ENCODE peak calls at places on chromosomes 3 and 15, in nine cellular contexts. One of them, this sample, is unnamed.

GRCh38 chr3:37453393-37454391 is 279.3 kb upstream of the LRRFIP2 start:
- DNase-seq in transverse colon: peak; percentile 40
- DNase-seq in A549: no peak
- DNase-seq in heart left ventricle: peak; percentile 90
- DNase-seq in testis: peak; percentile 74
- DNase-seq in Peyer's patch: peak; percentile 64
- DNase-seq in sigmoid colon: peak; percentile 83
- DNase-seq in gastrocnemius medialis: peak; percentile 35
- DNase-seq in H1: peak; percentile 58
- DNase-seq in this sample: peak; percentile 84

GRCh38 chr15:74845208-74845568 is 2.2 kb upstream of the ULK3 start:
- DNase-seq in transverse colon: no peak
- DNase-seq in A549: no peak
- DNase-seq in heart left ventricle: no peak
- DNase-seq in testis: no peak
- DNase-seq in Peyer's patch: peak; percentile 63
- DNase-seq in sigmoid colon: no peak
- DNase-seq in gastrocnemius medialis: no peak
- DNase-seq in H1: no peak
- DNase-seq in this sample: peak; percentile 86

GRCh38 chr15:50452927-50453326 is 28.7 kb downstream of the USP8 start:
- DNase-seq in transverse colon: no peak
- DNase-seq in A549: no peak
- DNase-seq in heart left ventricle: no peak
- DNase-seq in testis: no peak
- DNase-seq in Peyer's patch: no peak
- DNase-seq in sigmoid colon: no peak
- DNase-seq in gastrocnemius medialis: no peak
- DNase-seq in H1: no peak
- DNase-seq in this sample: no peak

GRCh38 chr3:196942915-196943277 is 568 bp upstream of the NCBP2 start:
- DNase-seq in transverse colon: peak; percentile 50
- DNase-seq in A549: no peak
- DNase-seq in heart left ventricle: no peak
- DNase-seq in testis: peak; percentile 61
- DNase-seq in Peyer's patch: no peak
- DNase-seq in sigmoid colon: no peak
- DNase-seq in gastrocnemius medialis: no peak
- DNase-seq in H1: no peak
- DNase-seq in this sample: no peak

GRCh38 chr3:45994661-45995369 is 809 bp downstream of the FYCO1 start:
- DNase-seq in transverse colon: peak; percentile 54
- DNase-seq in A549: no peak
- DNase-seq in heart left ventricle: peak; percentile 30
- DNase-seq in testis: peak; percentile 38
- DNase-seq in Peyer's patch: peak; percentile 84
- DNase-seq in sigmoid colon: peak; percentile 67
- DNase-seq in gastrocnemius medialis: no peak
- DNase-seq in H1: peak; percentile 47
- DNase-seq in this sample: peak; percentile 76

GRCh38 chr3:59313365-59313764 is 263.5 kb upstream of the CFAP20DC start:
- DNase-seq in transverse colon: peak; percentile 44
- DNase-seq in A549: peak; percentile 21
- DNase-seq in heart left ventricle: peak; percentile 55
- DNase-seq in testis: peak; percentile 90
- DNase-seq in Peyer's patch: no peak
- DNase-seq in sigmoid colon: no peak
- DNase-seq in gastrocnemius medialis: no peak
- DNase-seq in H1: peak; percentile 76
- DNase-seq in this sample: no peak

GRCh38 chr3:188170461-188171459 is 16.8 kb downstream of the LPP start:
- DNase-seq in transverse colon: no peak
- DNase-seq in A549: peak; percentile 53
- DNase-seq in heart left ventricle: no peak
- DNase-seq in testis: no peak
- DNase-seq in Peyer's patch: no peak
- DNase-seq in sigmoid colon: no peak
- DNase-seq in gastrocnemius medialis: no peak
- DNase-seq in H1: no peak
- DNase-seq in this sample: no peak

GRCh38 chr15:37086521-37086920 is 13.8 kb downstream of the MEIS2 start:
- DNase-seq in transverse colon: no peak
- DNase-seq in A549: no peak
- DNase-seq in heart left ventricle: no peak
- DNase-seq in testis: no peak
- DNase-seq in Peyer's patch: no peak
- DNase-seq in sigmoid colon: no peak
- DNase-seq in gastrocnemius medialis: no peak
- DNase-seq in H1: no peak
- DNase-seq in this sample: no peak

GRCh38 chr3:86595696-86596095 is 395.3 kb downstream of the VGLL3 start:
- DNase-seq in transverse colon: no peak
- DNase-seq in A549: no peak
- DNase-seq in heart left ventricle: no peak
- DNase-seq in testis: no peak
- DNase-seq in Peyer's patch: no peak
- DNase-seq in sigmoid colon: no peak
- DNase-seq in gastrocnemius medialis: no peak
- DNase-seq in H1: no peak
- DNase-seq in this sample: no peak

GRCh38 chr3:82416828-82417227 is 655.4 kb upstream of the GBE1 start:
- DNase-seq in transverse colon: no peak
- DNase-seq in A549: no peak
- DNase-seq in heart left ventricle: no peak
- DNase-seq in testis: no peak
- DNase-seq in Peyer's patch: no peak
- DNase-seq in sigmoid colon: no peak
- DNase-seq in gastrocnemius medialis: no peak
- DNase-seq in H1: no peak
- DNase-seq in this sample: no peak

GRCh38 chr3:150409125-150409526 is 1.0 kb downstream of the TSC22D2 start:
- DNase-seq in transverse colon: no peak
- DNase-seq in A549: no peak
- DNase-seq in heart left ventricle: no peak
- DNase-seq in testis: no peak
- DNase-seq in Peyer's patch: no peak
- DNase-seq in sigmoid colon: no peak
- DNase-seq in gastrocnemius medialis: peak; percentile 19
- DNase-seq in H1: no peak
- DNase-seq in this sample: no peak
- TF ChIP-seq POLR2A in transverse colon: no peak
- TF ChIP-seq POLR2A in A549: no peak
- TF ChIP-seq POLR2A in heart left ventricle: no peak
- TF ChIP-seq POLR2A in testis: no peak
- TF ChIP-seq POLR2A in Peyer's patch: no peak
- TF ChIP-seq POLR2A in sigmoid colon: no peak
- TF ChIP-seq POLR2A in gastrocnemius medialis: no peak
- TF ChIP-seq POLR2A in H1: no peak
- TF ChIP-seq POLR2A in this sample: no peak

GRCh38 chr3:129007792-129008191 is 6.7 kb downstream of the EFCC1 start:
- DNase-seq in transverse colon: no peak
- DNase-seq in A549: no peak
- DNase-seq in heart left ventricle: no peak
- DNase-seq in testis: no peak
- DNase-seq in Peyer's patch: no peak
- DNase-seq in sigmoid colon: peak; percentile 82
- DNase-seq in gastrocnemius medialis: no peak
- DNase-seq in H1: no peak
- DNase-seq in this sample: no peak

GRCh38 chr3:129005526-129006303 is 4.6 kb downstream of the EFCC1 start:
- DNase-seq in transverse colon: peak; percentile 48
- DNase-seq in A549: no peak
- DNase-seq in heart left ventricle: peak; percentile 69
- DNase-seq in testis: peak; percentile 51
- DNase-seq in Peyer's patch: no peak
- DNase-seq in sigmoid colon: no peak
- DNase-seq in gastrocnemius medialis: no peak
- DNase-seq in H1: no peak
- DNase-seq in this sample: no peak

GRCh38 chr3:129004639-129005295 is 3.7 kb downstream of the EFCC1 start:
- DNase-seq in transverse colon: no peak
- DNase-seq in A549: no peak
- DNase-seq in heart left ventricle: no peak
- DNase-seq in testis: no peak
- DNase-seq in Peyer's patch: no peak
- DNase-seq in sigmoid colon: no peak
- DNase-seq in gastrocnemius medialis: no peak
- DNase-seq in H1: no peak
- DNase-seq in this sample: no peak

GRCh38 chr3:129009266-129009665 is 8.2 kb downstream of the EFCC1 start:
- DNase-seq in transverse colon: no peak
- DNase-seq in A549: no peak
- DNase-seq in heart left ventricle: no peak
- DNase-seq in testis: no peak
- DNase-seq in Peyer's patch: no peak
- DNase-seq in sigmoid colon: no peak
- DNase-seq in gastrocnemius medialis: no peak
- DNase-seq in H1: no peak
- DNase-seq in this sample: no peak

GRCh38 chr3:129006864-129007263 is 5.8 kb downstream of the EFCC1 start:
- DNase-seq in transverse colon: no peak
- DNase-seq in A549: no peak
- DNase-seq in heart left ventricle: no peak
- DNase-seq in testis: no peak
- DNase-seq in Peyer's patch: no peak
- DNase-seq in sigmoid colon: no peak
- DNase-seq in gastrocnemius medialis: no peak
- DNase-seq in H1: no peak
- DNase-seq in this sample: no peak
- H3K27ac ChIP-seq in transverse colon: peak overlapping the region; percentile 22
- H3K27ac ChIP-seq in A549: no peak overlapping the region
- H3K27ac ChIP-seq in heart left ventricle: peak overlapping the region; percentile 77
- H3K27ac ChIP-seq in testis: no peak overlapping the region
- H3K27ac ChIP-seq in Peyer's patch: peak overlapping the region; percentile 34
- H3K27ac ChIP-seq in sigmoid colon: peak overlapping the region; percentile 43
- H3K27ac ChIP-seq in gastrocnemius medialis: no peak overlapping the region
- H3K27ac ChIP-seq in H1: no peak overlapping the region
- H3K27ac ChIP-seq in this sample: no peak overlapping the region

DNA sequence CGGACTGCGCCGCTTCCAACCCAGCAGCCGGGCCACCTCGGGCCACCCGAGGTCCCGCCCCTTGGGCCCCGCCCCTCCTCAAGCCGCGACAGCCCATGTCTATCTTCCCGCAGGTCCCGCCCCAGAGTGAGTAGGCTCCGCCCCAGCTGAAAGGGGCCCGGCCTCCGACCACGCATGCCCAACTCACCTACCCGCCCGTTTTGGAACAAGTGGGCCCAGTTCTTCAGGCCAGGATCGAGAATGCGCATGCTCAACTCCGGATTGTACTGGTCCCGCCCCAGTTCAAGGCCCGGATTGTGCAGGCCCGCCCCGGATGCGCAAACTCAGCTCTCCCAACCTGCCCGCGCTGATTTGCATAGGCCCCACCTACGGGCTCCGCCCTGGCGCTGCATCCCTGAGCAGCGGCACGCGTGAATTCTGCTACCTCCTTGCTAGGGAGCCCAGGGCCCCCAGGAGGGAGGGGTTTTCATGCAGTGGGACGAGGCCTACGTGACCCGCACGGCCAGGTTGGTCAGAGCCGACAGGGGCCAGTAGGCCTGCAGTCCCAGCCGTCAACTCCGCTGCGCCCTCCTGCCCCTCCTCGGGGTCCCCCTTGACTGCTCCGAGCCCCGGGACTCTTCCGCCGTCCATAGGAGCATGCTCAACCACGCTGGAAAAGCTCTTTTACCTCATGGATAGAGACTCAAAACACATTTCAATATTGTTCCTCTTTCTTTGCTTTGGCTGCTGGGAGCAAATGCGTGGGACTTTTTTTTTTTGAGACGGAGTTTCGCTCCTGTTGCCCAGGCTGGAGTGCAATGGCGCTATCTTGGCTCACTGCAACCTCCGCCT is at the start of gene PFKFB4:
- DNase-seq in transverse colon: peak; percentile 100
- DNase-seq in A549: peak; percentile 99
- DNase-seq in heart left ventricle: peak; percentile 99
- DNase-seq in testis: peak; percentile 99
- DNase-seq in Peyer's patch: peak; percentile 100
- DNase-seq in sigmoid colon: peak; percentile 100
- DNase-seq in gastrocnemius medialis: peak; percentile 99
- DNase-seq in H1: peak; percentile 100
- DNase-seq in this sample: peak; percentile 99
- TF ChIP-seq POLR2A in transverse colon: no peak
- TF ChIP-seq POLR2A in A549: peak; percentile 15
- TF ChIP-seq POLR2A in heart left ventricle: peak; percentile 38
- TF ChIP-seq POLR2A in testis: no peak
- TF ChIP-seq POLR2A in Peyer's patch: no peak
- TF ChIP-seq POLR2A in sigmoid colon: no peak
- TF ChIP-seq POLR2A in gastrocnemius medialis: no peak
- TF ChIP-seq POLR2A in H1: no peak
- TF ChIP-seq POLR2A in this sample: peak; percentile 13

GRCh38 chr3:134249935-134250716 is 533 bp downstream of the RYK start:
- DNase-seq in transverse colon: peak; percentile 76
- DNase-seq in A549: peak; percentile 37
- DNase-seq in heart left ventricle: peak; percentile 67
- DNase-seq in testis: peak; percentile 66
- DNase-seq in Peyer's patch: peak; percentile 79
- DNase-seq in sigmoid colon: peak; percentile 74
- DNase-seq in gastrocnemius medialis: peak; percentile 33
- DNase-seq in H1: peak; percentile 77
- DNase-seq in this sample: peak; percentile 93

GRCh38 chr3:134250717-134251220 is at the start of gene RYK:
- DNase-seq in transverse colon: peak; percentile 86
- DNase-seq in A549: peak; percentile 77
- DNase-seq in heart left ventricle: peak; percentile 90
- DNase-seq in testis: peak; percentile 84
- DNase-seq in Peyer's patch: peak; percentile 90
- DNase-seq in sigmoid colon: peak; percentile 84
- DNase-seq in gastrocnemius medialis: peak; percentile 55
- DNase-seq in H1: peak; percentile 88
- DNase-seq in this sample: peak; percentile 95

GRCh38 chr3:134253475-134254231 is 3.0 kb upstream of the RYK start:
- DNase-seq in transverse colon: no peak
- DNase-seq in A549: no peak
- DNase-seq in heart left ventricle: no peak
- DNase-seq in testis: no peak
- DNase-seq in Peyer's patch: no peak
- DNase-seq in sigmoid colon: no peak
- DNase-seq in gastrocnemius medialis: no peak
- DNase-seq in H1: no peak
- DNase-seq in this sample: no peak

GRCh38 chr3:134252766-134253165 is 2.1 kb upstream of the RYK start:
- DNase-seq in transverse colon: no peak
- DNase-seq in A549: no peak
- DNase-seq in heart left ventricle: no peak
- DNase-seq in testis: no peak
- DNase-seq in Peyer's patch: no peak
- DNase-seq in sigmoid colon: no peak
- DNase-seq in gastrocnemius medialis: no peak
- DNase-seq in H1: no peak
- DNase-seq in this sample: no peak

GRCh38 chr3:134251731-134252391 is 1.2 kb upstream of the RYK start:
- DNase-seq in transverse colon: no peak
- DNase-seq in A549: peak; percentile 4
- DNase-seq in heart left ventricle: peak; percentile 60
- DNase-seq in testis: no peak
- DNase-seq in Peyer's patch: no peak
- DNase-seq in sigmoid colon: no peak
- DNase-seq in gastrocnemius medialis: no peak
- DNase-seq in H1: no peak
- DNase-seq in this sample: peak; percentile 80
- H3K27ac ChIP-seq in transverse colon: peak overlapping the region; percentile 94
- H3K27ac ChIP-seq in A549: peak overlapping the region; percentile 98
- H3K27ac ChIP-seq in heart left ventricle: peak overlapping the region; percentile 93
- H3K27ac ChIP-seq in testis: peak overlapping the region; percentile 96
- H3K27ac ChIP-seq in Peyer's patch: no peak overlapping the region
- H3K27ac ChIP-seq in sigmoid colon: peak overlapping the region; percentile 93
- H3K27ac ChIP-seq in gastrocnemius medialis: peak overlapping the region; percentile 57
- H3K27ac ChIP-seq in H1: no peak overlapping the region
- H3K27ac ChIP-seq in this sample: no peak overlapping the region